ENCODE peak calls at places on chromosomes 13 and 19, in seven cellular contexts. P is cardiac muscle cell, N is HepG2, A is sigmoid colon, E is adrenal gland, R is suprapubic skin, O is ascending aorta. T is an unnamed sample.

GRCh38 chr13:20495087-20496023 is 30.3 kb downstream of the CRYL1 start:
- DNase-seq in A (no peak), R (no peak), P (peak), O (peak), N (peak), E (peak), T (no peak)

GRCh38 chr13:109389892-109390345 is 396.5 kb downstream of the IRS2 start:
- DNase-seq in O (no peak), R (no peak), E (no peak), A (no peak), P (no peak), N (no peak), T (no peak)

GRCh38 chr19:48152552-48152951 is 17.6 kb downstream of the LIG1 start:
- DNase-seq in P (peak), O (peak), N (peak), E (peak), R (no peak), A (peak), T (peak)

GRCh38 chr19:40744554-40745401 is 5.5 kb downstream of the ACTMAP start:
- DNase-seq in O (no peak), E (no peak), N (peak), A (no peak), R (no peak), P (peak), T (no peak)

GRCh38 chr13:42971670-42972355 is 20.2 kb downstream of the EPSTI1 start:
- DNase-seq in P (no peak), N (no peak), O (no peak), E (no peak), R (no peak), A (no peak), T (no peak)

GRCh38 chr19:15199652-15200574 is 882 bp downstream of the NOTCH3 start:
- DNase-seq in A (no peak), N (no peak), R (no peak), E (no peak), O (no peak), P (peak), T (no peak)

GRCh38 chr19:56170261-56170660 is 5.5 kb upstream of the GALP start:
- DNase-seq in O (no peak), R (no peak), P (no peak), A (no peak), N (peak), E (peak), T (no peak)

GRCh38 chr13:24660023-24660806 is 20.0 kb upstream of the ATP12A start:
- DNase-seq in R (no peak), O (no peak), N (no peak), E (no peak), A (no peak), P (no peak), T (no peak)

GRCh38 chr19:4575978-4576933 is 16.8 kb upstream of the SEMA6B start:
- DNase-seq in P (peak), E (peak), R (no peak), O (no peak), A (peak), N (peak), T (peak)

GRCh38 chr19:6424190-6424938 is at the start of gene KHSRP:
- DNase-seq in R (no peak), E (no peak), O (no peak), N (no peak), P (peak), A (peak), T (no peak)

GRCh38 chr19:48043675-48044258 is at the start of gene CABP5:
- DNase-seq in O (no peak), P (no peak), N (no peak), E (no peak), R (no peak), A (no peak), T (no peak)

GRCh38 chr13:39186205-39186880 is 148.1 kb downstream of the NHLRC3 start:
- DNase-seq in N (no peak), E (no peak), P (no peak), O (no peak), R (no peak), A (no peak), T (no peak)

GRCh38 chr19:38650911-38651584 is 3.6 kb downstream of the ACTN4 start:
- DNase-seq in E (peak), O (peak), N (no peak), A (peak), R (no peak), P (no peak), T (no peak)

GRCh38 chr13:23752111-23753001 is 136.8 kb downstream of the MIPEP start:
- DNase-seq in A (no peak), O (no peak), P (no peak), E (no peak), N (no peak), R (no peak), T (no peak)

GRCh38 chr13:54210397-54211050 is 1181.9 kb downstream of the OLFM4 start:
- DNase-seq in P (no peak), A (no peak), N (no peak), R (no peak), O (no peak), E (no peak), T (no peak)

GRCh38 chr19:51327066-51327985 is 14.6 kb downstream of the VSIG10L start:
- DNase-seq in E (no peak), A (no peak), P (peak), O (no peak), N (peak), R (no peak), T (no peak)

GRCh38 chr13:105643966-105644365 is 891.5 kb downstream of the EFNB2 start:
- DNase-seq in A (no peak), P (no peak), O (no peak), R (no peak), N (no peak), E (no peak), T (no peak)

GRCh38 chr19:43425567-43426392 is 11.1 kb downstream of the TEX101 start:
- DNase-seq in R (no peak), N (no peak), P (peak), O (no peak), A (peak), E (no peak), T (no peak)

GRCh38 chr19:29380581-29380980 is 145.2 kb upstream of the VSTM2B start:
- DNase-seq in O (peak), N (no peak), P (no peak), R (peak), A (peak), E (peak), T (no peak)

GRCh38 chr13:84649853-84650252 is 767.6 kb upstream of the SLITRK1 start:
- DNase-seq in P (no peak), O (no peak), N (no peak), A (no peak), R (no peak), E (no peak), T (no peak)

GRCh38 chr19:10095948-10096614 is 6.4 kb downstream of the ANGPTL6 start:
- DNase-seq in P (peak), A (peak), E (peak), R (peak), O (peak), N (no peak), T (peak)

GRCh38 chr19:35249848-35250711 is 1.3 kb downstream of the LSR start:
- DNase-seq in O (no peak), P (no peak), E (no peak), R (peak), N (no peak), A (peak), T (no peak)

GRCh38 chr13:43387880-43388279 is 364.5 kb downstream of the DNAJC15 start:
- DNase-seq in P (no peak), R (no peak), N (no peak), A (no peak), O (no peak), E (no peak), T (no peak)

GRCh38 chr19:3006075-3006767 is 22.9 kb downstream of the TLE2 start:
- DNase-seq in R (no peak), E (no peak), P (no peak), O (no peak), N (no peak), A (no peak), T (no peak)

GRCh38 chr19:55581828-55582223 is 1.2 kb upstream of the ZNF579 start:
- DNase-seq in E (no peak), N (peak), A (no peak), P (no peak), R (no peak), O (no peak), T (no peak)

GRCh38 chr19:33497151-33497777 is 24.3 kb downstream of the PEPD start:
- DNase-seq in E (no peak), P (no peak), N (no peak), R (no peak), O (no peak), A (peak), T (no peak)

GRCh38 chr13:20144141-20144850 is 16.6 kb downstream of the GJA3 start:
- DNase-seq in P (no peak), E (no peak), A (no peak), O (no peak), R (no peak), N (no peak), T (no peak)

GRCh38 chr13:113161433-113161832 is 3.0 kb downstream of the PROZ start:
- DNase-seq in O (peak), P (no peak), A (no peak), R (no peak), E (no peak), N (no peak), T (no peak)

GRCh38 chr13:44971656-44972595 is 17.3 kb downstream of the NUFIP1 start:
- DNase-seq in O (no peak), R (no peak), A (no peak), N (no peak), E (no peak), P (no peak), T (no peak)

DNA sequence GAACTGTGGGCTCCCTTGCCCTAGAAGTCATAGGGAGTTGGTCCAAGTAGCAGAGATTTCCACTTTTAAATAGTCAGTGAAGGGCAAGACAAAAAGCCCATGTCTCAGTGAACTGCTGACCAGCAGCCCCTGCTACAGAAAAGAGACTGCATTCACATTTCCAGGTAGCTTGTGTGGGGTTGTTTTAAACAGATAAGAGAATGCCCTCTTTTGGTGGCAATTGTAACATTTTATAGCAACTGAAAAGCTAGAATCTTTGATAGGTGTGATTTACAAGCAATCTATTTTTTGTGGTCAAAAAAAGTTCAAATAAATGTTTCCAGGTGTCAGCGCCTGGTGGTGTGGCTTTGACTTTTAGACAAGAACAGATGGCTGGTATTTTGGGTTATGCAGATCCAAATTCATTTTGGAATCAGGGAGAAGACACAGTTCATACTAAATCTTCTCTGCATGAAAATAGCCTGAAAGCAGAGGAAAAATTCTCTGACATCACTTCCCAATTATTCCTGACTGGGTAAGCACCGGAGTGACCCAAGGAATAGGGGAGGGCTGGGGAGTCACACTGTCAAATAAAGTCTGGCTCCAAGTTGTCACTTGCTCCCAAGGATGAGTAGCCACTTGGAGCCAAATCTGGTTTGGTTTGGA is 26.2 kb upstream of the GPR12 start:
- DNase-seq in N (no peak), E (no peak), P (no peak), A (no peak), O (no peak), R (no peak), T (no peak)
- H3K4me3 ChIP-seq in N (no peak), E (no peak), P (no peak), A (no peak), O (no peak), R (no peak), T (no peak)

GRCh38 chr19:42289556-42290041 is 12.3 kb upstream of the PRR19 start:
- DNase-seq in O (no peak), R (no peak), A (no peak), N (no peak), E (no peak), P (no peak), T (no peak)

GRCh38 chr19:42291437-42291815 is 10.5 kb upstream of the PRR19 start:
- DNase-seq in E (no peak), O (no peak), P (no peak), A (no peak), N (no peak), R (no peak), T (no peak)

GRCh38 chr19:42290136-42290522 is 11.8 kb upstream of the PRR19 start:
- DNase-seq in E (no peak), O (peak), R (no peak), N (no peak), A (no peak), P (no peak), T (no peak)

GRCh38 chr19:42292042-42292960 is 9.6 kb upstream of the PRR19 start:
- DNase-seq in N (no peak), R (no peak), A (no peak), O (no peak), E (no peak), P (no peak), T (no peak)

DNA sequence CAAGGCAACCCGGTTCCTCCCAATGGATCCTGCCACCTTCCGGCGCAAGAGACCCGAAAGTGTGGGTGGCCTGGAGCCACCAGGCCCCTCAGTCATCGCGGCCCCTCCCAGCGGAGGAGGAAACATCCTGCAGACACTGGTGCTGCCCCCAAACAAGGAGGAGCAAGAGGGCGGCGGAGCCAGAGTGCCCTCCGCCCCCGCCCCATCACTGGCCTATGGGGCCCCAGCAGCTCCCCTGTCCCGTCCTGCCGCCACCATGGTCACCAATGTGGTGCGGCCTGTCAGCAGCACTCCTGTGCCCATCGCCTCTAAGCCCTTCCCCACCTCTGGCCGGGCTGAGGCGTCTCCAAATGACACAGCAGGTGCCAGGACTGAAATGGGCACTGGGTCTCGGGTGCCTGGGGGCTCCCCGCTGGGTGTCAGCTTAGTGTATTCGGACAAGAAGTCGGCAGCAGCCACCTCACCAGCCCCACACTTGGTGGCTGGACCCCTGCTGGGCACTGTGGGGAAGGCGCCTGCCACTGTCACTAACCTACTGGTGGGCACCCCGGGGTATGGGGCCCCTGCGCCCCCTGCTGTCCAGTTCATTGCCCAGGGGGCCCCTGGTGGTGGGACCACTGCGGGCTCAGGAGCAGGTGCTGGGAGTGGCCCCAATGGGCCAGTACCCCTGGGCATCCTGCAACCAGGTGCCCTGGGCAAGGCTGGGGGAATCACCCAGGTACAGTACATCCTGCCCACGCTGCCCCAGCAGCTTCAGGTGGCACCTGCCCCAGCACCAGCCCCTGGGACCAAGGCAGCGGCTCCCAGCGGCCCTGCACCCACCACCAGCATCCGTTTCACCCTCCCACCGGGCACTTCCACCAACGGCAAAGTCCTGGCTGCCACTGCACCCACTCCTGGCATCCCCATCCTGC is 11.2 kb upstream of the PRR19 start:
- DNase-seq in N (peak), E (no peak), O (peak), A (no peak), P (peak), R (no peak), T (no peak)
- TF ChIP-seq CTCF in N (peak), E (peak), O (peak), A (no peak), P (peak), R (peak), T (peak)

DNA sequence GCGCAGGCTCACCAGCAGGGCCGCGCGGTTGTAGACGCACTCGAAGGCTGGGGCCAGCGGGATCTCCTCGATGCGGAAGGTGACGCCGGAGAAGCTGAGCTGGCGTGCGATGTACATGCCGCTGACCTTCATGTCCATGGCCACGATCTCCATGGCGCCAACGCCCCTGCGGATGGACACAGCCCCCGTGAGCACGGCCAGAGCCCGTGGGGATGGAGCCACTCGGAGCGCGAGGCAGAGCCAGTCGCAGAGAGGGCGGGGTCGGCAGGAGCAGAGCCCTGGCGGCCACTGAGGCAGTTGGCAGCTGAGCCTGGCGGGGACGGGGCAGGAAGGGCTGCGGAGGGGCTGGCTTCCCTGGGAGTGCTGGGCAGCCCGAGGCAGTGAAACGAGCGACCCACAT is 15.2 kb downstream of the GPX4 start:
- DNase-seq in A (peak), E (no peak), N (no peak), R (no peak), O (no peak), P (no peak), T (no peak)
- H3K27ac ChIP-seq in A (no peak), E (no peak), N (no peak), R (no peak), O (no peak), P (no peak), T (no peak)

GRCh38 chr13:74442751-74443150 is 308.5 kb upstream of the KLF12 start:
- DNase-seq in A (no peak), P (no peak), E (no peak), O (no peak), N (no peak), R (no peak), T (no peak)

GRCh38 chr13:74434782-74435181 is 300.6 kb upstream of the KLF12 start:
- DNase-seq in E (no peak), O (no peak), A (no peak), N (no peak), R (no peak), P (no peak), T (no peak)

GRCh38 chr13:74444161-74444571 is 310.0 kb upstream of the KLF12 start:
- DNase-seq in N (no peak), E (no peak), P (no peak), R (no peak), A (no peak), O (no peak), T (no peak)

GRCh38 chr13:74443623-74444022 is 309.4 kb upstream of the KLF12 start:
- DNase-seq in A (no peak), N (no peak), R (no peak), P (no peak), O (no peak), E (no peak), T (no peak)

GRCh38 chr13:74438911-74439310 is 304.7 kb upstream of the KLF12 start:
- DNase-seq in R (no peak), N (no peak), A (no peak), E (no peak), O (no peak), P (no peak), T (no peak)
- H3K4me3 ChIP-seq in R (no peak), N (no peak), A (no peak), E (no peak), O (no peak), P (no peak), T (no peak)

DNA sequence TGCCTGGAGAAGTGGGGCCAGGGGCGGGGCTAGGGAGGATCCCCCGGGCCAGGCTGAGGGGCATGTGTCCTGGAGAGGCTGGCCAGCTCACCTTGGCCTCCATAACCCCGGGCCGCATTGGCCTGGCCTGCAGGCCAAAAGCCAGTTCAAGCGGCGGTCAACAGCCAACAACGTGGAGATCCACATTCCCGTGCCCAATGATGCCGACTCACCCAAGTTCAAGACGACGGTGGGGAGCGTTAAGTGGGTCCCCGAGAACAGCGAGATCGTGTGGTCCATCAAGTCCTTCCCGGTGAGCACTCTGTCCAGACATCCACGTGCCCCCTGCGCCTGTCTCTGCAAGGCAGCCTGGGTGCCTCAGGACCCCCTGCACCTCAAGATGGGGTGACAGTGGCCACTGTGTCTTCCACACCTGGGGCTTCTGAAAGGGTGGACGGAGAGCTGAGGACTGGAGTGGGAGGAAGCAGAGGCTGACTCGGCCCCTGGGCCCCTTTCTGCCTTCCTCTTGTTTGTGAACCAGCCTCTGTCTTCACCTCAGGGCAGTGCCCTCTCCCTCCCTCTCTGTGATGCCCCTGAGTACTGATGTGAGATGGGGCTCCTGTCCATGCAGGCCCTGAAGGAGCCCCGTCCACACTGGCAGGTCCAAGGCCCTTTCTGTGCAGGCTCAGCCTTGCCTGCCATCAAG is 31.1 kb downstream of the AP1M1 start:
- DNase-seq in O (no peak), A (no peak), E (no peak), N (no peak), P (no peak), R (no peak), T (no peak)
- TF ChIP-seq CTCF in O (no peak), A (no peak), E (no peak), N (no peak), P (no peak), R (no peak), T (no peak)

GRCh38 chr19:57302020-57302465 is 18.2 kb upstream of the ZNF543 start:
- DNase-seq in P (no peak), O (peak), R (no peak), A (no peak), N (no peak), E (peak), T (no peak)
- H3K27ac ChIP-seq in P (no peak), O (no peak), R (peak), A (no peak), N (no peak), E (peak), T (no peak)

GRCh38 chr13:33205804-33206221 is 79.7 kb downstream of the STARD13 start:
- DNase-seq in O (peak), N (no peak), P (no peak), R (no peak), E (peak), A (no peak), T (peak)
- H3K4me3 ChIP-seq in O (peak), N (no peak), P (no peak), R (peak), E (no peak), A (peak), T (peak)

DNA sequence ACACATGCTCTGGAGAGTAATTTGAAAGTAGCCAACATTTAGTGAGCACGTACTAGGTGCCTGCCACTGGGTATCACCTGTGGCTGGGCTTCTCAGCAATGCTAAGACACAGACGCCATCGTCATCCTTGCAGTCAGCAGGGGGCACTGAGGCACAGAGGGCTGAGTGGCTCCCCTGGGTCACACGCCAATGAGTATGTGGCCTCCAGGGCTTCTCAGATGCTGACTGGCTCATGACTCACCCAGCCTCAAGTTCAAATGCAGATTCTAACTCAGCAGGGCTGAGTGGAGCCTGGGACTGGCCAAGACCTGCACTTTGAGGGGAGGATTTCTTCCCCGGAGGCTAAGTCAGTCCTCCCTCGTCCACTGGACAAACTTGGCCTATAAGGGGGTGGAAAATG is 115.1 kb upstream of the CACNA1A start:
- DNase-seq in N (no peak), P (no peak), R (no peak), O (no peak), E (peak), A (no peak), T (no peak)
- TF ChIP-seq CTCF in N (peak), P (no peak), R (no peak), O (no peak), E (no peak), A (no peak), T (no peak)